ENCODE peak calls at places on chromosomes 16 and 17, in eight cellular contexts. One of them, this sample, is unnamed.

GRCh38 chr17:28737770-28738679 is 5.8 kb upstream of the TRAF4 start:
- DNase-seq in nephron progenitor cell: no peak
- DNase-seq in lower leg skin: no peak
- DNase-seq in H9: no peak
- DNase-seq in fibroblast of pulmonary artery: no peak
- DNase-seq in vagina: no peak
- DNase-seq in GM23338: no peak
- DNase-seq in AG10803: no peak
- DNase-seq in this sample: no peak

GRCh38 chr16:1494129-1494640 is 1.0 kb downstream of the TELO2 start:
- DNase-seq in nephron progenitor cell: peak; percentile 44
- DNase-seq in lower leg skin: no peak
- DNase-seq in H9: peak; percentile 54
- DNase-seq in fibroblast of pulmonary artery: peak; percentile 86
- DNase-seq in vagina: no peak
- DNase-seq in GM23338: peak; percentile 56
- DNase-seq in AG10803: peak; percentile 80
- DNase-seq in this sample: no peak

GRCh38 chr17:37483311-37484039 is 6.2 kb upstream of the DUSP14 start:
- DNase-seq in nephron progenitor cell: no peak
- DNase-seq in lower leg skin: no peak
- DNase-seq in H9: no peak
- DNase-seq in fibroblast of pulmonary artery: peak; percentile 89
- DNase-seq in vagina: no peak
- DNase-seq in GM23338: peak; percentile 56
- DNase-seq in AG10803: peak; percentile 95
- DNase-seq in this sample: no peak

GRCh38 chr17:1469231-1469852 is 13.3 kb upstream of the CRK start:
- DNase-seq in nephron progenitor cell: no peak
- DNase-seq in lower leg skin: no peak
- DNase-seq in H9: peak; percentile 77
- DNase-seq in fibroblast of pulmonary artery: no peak
- DNase-seq in vagina: no peak
- DNase-seq in GM23338: peak; percentile 72
- DNase-seq in AG10803: no peak
- DNase-seq in this sample: no peak

GRCh38 chr16:92431-93339 is 14.7 kb downstream of the MPG start:
- DNase-seq in nephron progenitor cell: no peak
- DNase-seq in lower leg skin: peak; percentile 82
- DNase-seq in H9: no peak
- DNase-seq in fibroblast of pulmonary artery: no peak
- DNase-seq in vagina: no peak
- DNase-seq in GM23338: no peak
- DNase-seq in AG10803: no peak
- DNase-seq in this sample: no peak

GRCh38 chr17:47720196-47720595 is 12.8 kb upstream of the TBX21 start:
- DNase-seq in nephron progenitor cell: no peak
- DNase-seq in lower leg skin: no peak
- DNase-seq in H9: no peak
- DNase-seq in fibroblast of pulmonary artery: no peak
- DNase-seq in vagina: no peak
- DNase-seq in GM23338: no peak
- DNase-seq in AG10803: no peak
- DNase-seq in this sample: no peak

GRCh38 chr17:30921544-30922196 is at the start of gene ADAP2:
- DNase-seq in nephron progenitor cell: peak; percentile 71
- DNase-seq in lower leg skin: peak; percentile 89
- DNase-seq in H9: peak; percentile 68
- DNase-seq in fibroblast of pulmonary artery: no peak
- DNase-seq in vagina: no peak
- DNase-seq in GM23338: peak; percentile 75
- DNase-seq in AG10803: no peak
- DNase-seq in this sample: no peak

GRCh38 chr16:88062341-88062861 is 111.2 kb downstream of the BANP start:
- DNase-seq in nephron progenitor cell: peak; percentile 37
- DNase-seq in lower leg skin: peak; percentile 90
- DNase-seq in H9: no peak
- DNase-seq in fibroblast of pulmonary artery: peak; percentile 78
- DNase-seq in vagina: no peak
- DNase-seq in GM23338: no peak
- DNase-seq in AG10803: peak; percentile 94
- DNase-seq in this sample: no peak

GRCh38 chr16:8806272-8806983 is 8.8 kb downstream of the PMM2 start:
- DNase-seq in nephron progenitor cell: no peak
- DNase-seq in lower leg skin: no peak
- DNase-seq in H9: no peak
- DNase-seq in fibroblast of pulmonary artery: no peak
- DNase-seq in vagina: no peak
- DNase-seq in GM23338: no peak
- DNase-seq in AG10803: peak; percentile 15
- DNase-seq in this sample: no peak

GRCh38 chr16:53085539-53086450 is 31.0 kb downstream of the CHD9 start:
- DNase-seq in nephron progenitor cell: no peak
- DNase-seq in lower leg skin: no peak
- DNase-seq in H9: no peak
- DNase-seq in fibroblast of pulmonary artery: peak; percentile 76
- DNase-seq in vagina: no peak
- DNase-seq in GM23338: no peak
- DNase-seq in AG10803: peak; percentile 73
- DNase-seq in this sample: no peak

GRCh38 chr17:13393841-13394710 is 207.7 kb downstream of the HS3ST3A1 start:
- DNase-seq in nephron progenitor cell: no peak
- DNase-seq in lower leg skin: no peak
- DNase-seq in H9: no peak
- DNase-seq in fibroblast of pulmonary artery: peak; percentile 92
- DNase-seq in vagina: no peak
- DNase-seq in GM23338: no peak
- DNase-seq in AG10803: peak; percentile 94
- DNase-seq in this sample: no peak

GRCh38 chr16:73172621-73173312 is 124.8 kb upstream of the ZFHX3 start:
- DNase-seq in nephron progenitor cell: peak; percentile 41
- DNase-seq in lower leg skin: peak; percentile 93
- DNase-seq in H9: peak; percentile 56
- DNase-seq in fibroblast of pulmonary artery: peak; percentile 96
- DNase-seq in vagina: no peak
- DNase-seq in GM23338: peak; percentile 70
- DNase-seq in AG10803: peak; percentile 95
- DNase-seq in this sample: no peak

GRCh38 chr17:37792787-37793186 is 47.9 kb upstream of the HNF1B start:
- DNase-seq in nephron progenitor cell: no peak
- DNase-seq in lower leg skin: no peak
- DNase-seq in H9: no peak
- DNase-seq in fibroblast of pulmonary artery: peak; percentile 31
- DNase-seq in vagina: no peak
- DNase-seq in GM23338: peak; percentile 25
- DNase-seq in AG10803: peak; percentile 75
- DNase-seq in this sample: no peak

GRCh38 chr17:72462814-72463213 is 342.0 kb downstream of the SOX9 start:
- DNase-seq in nephron progenitor cell: no peak
- DNase-seq in lower leg skin: no peak
- DNase-seq in H9: no peak
- DNase-seq in fibroblast of pulmonary artery: no peak
- DNase-seq in vagina: no peak
- DNase-seq in GM23338: no peak
- DNase-seq in AG10803: no peak
- DNase-seq in this sample: no peak

DNA sequence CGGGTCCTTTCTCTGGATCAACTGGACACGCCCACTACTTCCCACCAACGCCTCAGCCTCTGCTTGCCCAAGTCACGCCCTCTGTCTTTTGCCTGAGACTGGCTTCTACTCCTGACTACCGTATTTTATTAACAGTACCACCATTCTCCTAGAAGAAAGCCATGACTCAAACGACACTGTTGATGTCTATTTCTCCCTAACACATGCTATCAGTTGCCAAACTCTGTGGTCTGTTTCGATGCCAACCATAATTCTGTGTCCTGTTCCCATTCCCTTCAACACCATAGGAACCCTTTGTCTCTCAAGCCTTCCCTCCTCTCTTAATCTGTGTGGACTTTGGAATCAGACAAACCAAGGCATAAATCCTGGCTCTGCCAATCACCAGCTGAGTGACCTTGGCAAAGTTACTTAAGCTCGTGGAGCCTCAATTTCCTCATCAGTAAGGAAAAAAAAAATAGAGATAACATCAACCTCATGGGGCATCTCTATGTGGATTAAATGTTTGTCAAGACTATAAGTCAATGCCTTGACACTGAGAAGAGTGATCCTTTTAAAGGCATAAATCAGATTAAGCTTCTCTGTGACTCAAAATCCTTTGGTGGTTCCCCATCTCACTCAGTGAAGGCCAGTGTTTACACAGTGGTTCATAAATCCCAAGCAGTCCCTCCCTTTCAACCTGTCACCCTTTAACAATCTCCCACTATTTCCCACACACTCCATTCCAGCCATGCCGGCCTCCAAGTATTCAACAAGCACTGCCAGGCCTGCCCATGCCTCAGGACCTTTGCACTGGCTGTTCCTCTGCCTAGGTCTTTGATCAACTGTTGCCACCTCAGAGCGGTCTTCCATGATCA is 45.6 kb downstream of the ERN1 start:
- DNase-seq in nephron progenitor cell: no peak
- DNase-seq in lower leg skin: no peak
- DNase-seq in H9: peak; percentile 64
- DNase-seq in fibroblast of pulmonary artery: peak; percentile 58
- DNase-seq in vagina: no peak
- DNase-seq in GM23338: peak; percentile 49
- DNase-seq in AG10803: peak; percentile 67
- DNase-seq in this sample: no peak
- TF ChIP-seq CTCF in nephron progenitor cell: no peak
- TF ChIP-seq CTCF in lower leg skin: no peak
- TF ChIP-seq CTCF in H9: no peak
- TF ChIP-seq CTCF in fibroblast of pulmonary artery: no peak
- TF ChIP-seq CTCF in vagina: no peak
- TF ChIP-seq CTCF in GM23338: no peak
- TF ChIP-seq CTCF in AG10803: no peak
- TF ChIP-seq CTCF in this sample: no peak

GRCh38 chr17:80388175-80388574 is 26.8 kb upstream of the ENDOV start:
- DNase-seq in nephron progenitor cell: no peak
- DNase-seq in lower leg skin: peak; percentile 77
- DNase-seq in H9: no peak
- DNase-seq in fibroblast of pulmonary artery: no peak
- DNase-seq in vagina: no peak
- DNase-seq in GM23338: peak; percentile 36
- DNase-seq in AG10803: no peak
- DNase-seq in this sample: no peak
- TF ChIP-seq CTCF in nephron progenitor cell: no peak
- TF ChIP-seq CTCF in lower leg skin: no peak
- TF ChIP-seq CTCF in H9: peak; percentile 46
- TF ChIP-seq CTCF in fibroblast of pulmonary artery: no peak
- TF ChIP-seq CTCF in vagina: no peak
- TF ChIP-seq CTCF in GM23338: peak; percentile 48
- TF ChIP-seq CTCF in AG10803: no peak
- TF ChIP-seq CTCF in this sample: no peak

DNA sequence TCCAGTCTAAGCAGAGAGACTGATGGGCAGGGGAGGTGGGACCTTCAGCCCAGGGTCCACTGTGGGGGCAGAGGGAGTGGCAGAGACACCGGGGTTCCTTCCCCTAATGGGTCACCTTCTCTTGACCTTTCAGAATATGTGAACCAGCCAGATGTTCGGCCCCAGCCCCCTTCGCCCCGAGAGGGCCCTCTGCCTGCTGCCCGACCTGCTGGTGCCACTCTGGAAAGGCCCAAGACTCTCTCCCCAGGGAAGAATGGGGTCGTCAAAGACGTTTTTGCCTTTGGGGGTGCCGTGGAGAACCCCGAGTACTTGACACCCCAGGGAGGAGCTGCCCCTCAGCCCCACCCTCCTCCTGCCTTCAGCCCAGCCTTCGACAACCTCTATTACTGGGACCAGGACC is 2.8 kb downstream of the MIEN1 start:
- DNase-seq in nephron progenitor cell: no peak
- DNase-seq in lower leg skin: no peak
- DNase-seq in H9: no peak
- DNase-seq in fibroblast of pulmonary artery: no peak
- DNase-seq in vagina: no peak
- DNase-seq in GM23338: no peak
- DNase-seq in AG10803: no peak
- DNase-seq in this sample: no peak
- TF ChIP-seq CTCF in nephron progenitor cell: no peak
- TF ChIP-seq CTCF in lower leg skin: no peak
- TF ChIP-seq CTCF in H9: no peak
- TF ChIP-seq CTCF in fibroblast of pulmonary artery: no peak
- TF ChIP-seq CTCF in vagina: no peak
- TF ChIP-seq CTCF in GM23338: no peak
- TF ChIP-seq CTCF in AG10803: no peak
- TF ChIP-seq CTCF in this sample: no peak

GRCh38 chr16:56334761-56335160 is 90.6 kb downstream of the AMFR start:
- DNase-seq in nephron progenitor cell: no peak
- DNase-seq in lower leg skin: no peak
- DNase-seq in H9: no peak
- DNase-seq in fibroblast of pulmonary artery: no peak
- DNase-seq in vagina: no peak
- DNase-seq in GM23338: no peak
- DNase-seq in AG10803: no peak
- DNase-seq in this sample: no peak

GRCh38 chr16:56331915-56332314 is 93.4 kb downstream of the AMFR start:
- DNase-seq in nephron progenitor cell: no peak
- DNase-seq in lower leg skin: no peak
- DNase-seq in H9: no peak
- DNase-seq in fibroblast of pulmonary artery: no peak
- DNase-seq in vagina: no peak
- DNase-seq in GM23338: no peak
- DNase-seq in AG10803: no peak
- DNase-seq in this sample: no peak

GRCh38 chr16:56331399-56331798 is 93.9 kb downstream of the AMFR start:
- DNase-seq in nephron progenitor cell: no peak
- DNase-seq in lower leg skin: no peak
- DNase-seq in H9: no peak
- DNase-seq in fibroblast of pulmonary artery: no peak
- DNase-seq in vagina: no peak
- DNase-seq in GM23338: no peak
- DNase-seq in AG10803: no peak
- DNase-seq in this sample: no peak

GRCh38 chr16:56330476-56330875 is 94.9 kb downstream of the AMFR start:
- DNase-seq in nephron progenitor cell: no peak
- DNase-seq in lower leg skin: no peak
- DNase-seq in H9: no peak
- DNase-seq in fibroblast of pulmonary artery: no peak
- DNase-seq in vagina: no peak
- DNase-seq in GM23338: no peak
- DNase-seq in AG10803: no peak
- DNase-seq in this sample: no peak

DNA sequence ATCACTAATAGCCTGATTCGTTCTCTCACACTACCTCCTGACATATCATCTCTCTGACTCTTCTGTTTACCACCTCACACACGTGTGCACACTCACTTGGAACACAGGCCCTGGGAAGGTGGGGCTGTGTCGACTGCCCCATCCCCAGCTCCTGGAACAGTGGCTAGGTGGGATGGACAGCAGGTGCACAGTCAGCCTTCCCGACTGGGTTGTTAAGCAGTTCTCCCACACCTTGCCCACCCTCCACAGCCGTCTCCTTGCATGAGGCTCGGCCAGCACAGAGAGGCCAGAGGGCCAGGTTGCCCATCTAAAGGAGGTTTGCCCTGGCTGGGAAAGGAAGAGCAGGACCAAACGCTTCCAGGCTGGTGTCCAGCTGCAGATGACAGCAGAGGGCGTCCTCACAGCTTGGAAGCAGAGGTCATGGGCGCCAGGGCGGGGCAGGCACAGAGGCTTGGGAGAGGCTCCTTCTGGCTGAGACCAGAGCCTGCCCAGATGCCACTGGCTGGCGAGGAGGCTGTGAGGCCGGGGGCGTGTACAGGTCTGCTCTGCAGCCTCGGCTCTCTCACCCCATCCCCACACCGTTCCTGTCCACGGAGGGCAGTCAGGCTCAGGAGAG is 92.8 kb downstream of the AMFR start:
- DNase-seq in nephron progenitor cell: peak; percentile 79
- DNase-seq in lower leg skin: no peak
- DNase-seq in H9: peak; percentile 93
- DNase-seq in fibroblast of pulmonary artery: peak; percentile 57
- DNase-seq in vagina: no peak
- DNase-seq in GM23338: peak; percentile 66
- DNase-seq in AG10803: peak; percentile 74
- DNase-seq in this sample: no peak
- TF ChIP-seq CTCF in nephron progenitor cell: peak; percentile 46
- TF ChIP-seq CTCF in lower leg skin: no peak
- TF ChIP-seq CTCF in H9: peak; percentile 69
- TF ChIP-seq CTCF in fibroblast of pulmonary artery: peak; percentile 32
- TF ChIP-seq CTCF in vagina: no peak
- TF ChIP-seq CTCF in GM23338: peak; percentile 79
- TF ChIP-seq CTCF in AG10803: peak; percentile 65
- TF ChIP-seq CTCF in this sample: peak; percentile 28

This sample was measured in D721Med.